ENCODE peak calls at places on chromosomes 1 and 21, in nine cellular contexts. L is HepG2, Y is MM.1S, K is endothelial cell of umbilical vein, I is GM23338, D is fibroblast of lung, N is PC-9, O is hepatocyte, C is GM23248. M is an unnamed sample. For H3K36me3, the result is how much of the 10 kb centered on the place peaks cover.

GRCh38 chr1:207959995-207960745 is 49.2 kb upstream of the CD34 start:
- DNase-seq in L (no peak), Y (no peak), K (no peak), I (no peak), D (no peak), N (no peak), O (no peak), C (no peak), M (no peak)

GRCh38 chr1:7408771-7409150 is 362.3 kb upstream of the VAMP3 start:
- DNase-seq in L (no peak), Y (no peak), K (no peak), I (no peak), D (no peak), N (no peak), O (no peak), C (no peak), M (no peak)

GRCh38 chr21:37060296-37060695 is 12.6 kb downstream of the PIGP start:
- DNase-seq in L (peak), Y (no peak), K (peak), I (peak), D (peak), N (peak), O (peak), C (peak), M (peak)

GRCh38 chr21:29741761-29742160 is 198.0 kb downstream of the GRIK1 start:
- DNase-seq in L (no peak), Y (no peak), K (no peak), I (no peak), D (no peak), N (no peak), O (no peak), C (no peak), M (no peak)

GRCh38 chr1:107899655-107900054 is 65.3 kb downstream of the VAV3 start:
- DNase-seq in L (no peak), Y (no peak), K (no peak), I (no peak), D (no peak), N (no peak), O (no peak), C (no peak), M (no peak)

GRCh38 chr1:10682449-10683365 is 113.7 kb downstream of the CASZ1 start:
- DNase-seq in L (no peak), Y (no peak), K (no peak), I (no peak), D (no peak), N (no peak), O (no peak), C (no peak), M (no peak)

GRCh38 chr1:48106049-48106448 is 108.9 kb upstream of the TRABD2B start:
- DNase-seq in L (no peak), Y (no peak), K (no peak), I (no peak), D (no peak), N (no peak), O (no peak), C (no peak), M (no peak)

GRCh38 chr21:8991088-8991907 is 1530.1 kb upstream of the TPTE start:
- DNase-seq in L (peak), Y (no peak), K (peak), I (peak), D (peak), N (no peak), O (no peak), C (no peak), M (no peak)

GRCh38 chr1:218048828-218049227 is 236.3 kb upstream of the RRP15 start:
- DNase-seq in L (no peak), Y (no peak), K (no peak), I (peak), D (no peak), N (no peak), O (no peak), C (no peak), M (no peak)

GRCh38 chr1:203320546-203321272 is 15.4 kb downstream of the BTG2 start:
- DNase-seq in L (no peak), Y (peak), K (peak), I (peak), D (peak), N (no peak), O (peak), C (peak), M (peak)

GRCh38 chr1:97797403-97798183 is 123.2 kb downstream of the DPYD start:
- DNase-seq in L (no peak), Y (no peak), K (peak), I (no peak), D (peak), N (no peak), O (no peak), C (peak), M (no peak)

GRCh38 chr1:9882296-9882944 is 27.6 kb downstream of the CTNNBIP1 start:
- DNase-seq in L (no peak), Y (no peak), K (no peak), I (no peak), D (no peak), N (no peak), O (no peak), C (no peak), M (no peak)

GRCh38 chr1:209529233-209529632 is 54.3 kb upstream of the CAMK1G start:
- DNase-seq in L (no peak), Y (no peak), K (no peak), I (no peak), D (no peak), N (no peak), O (no peak), C (no peak), M (no peak)

GRCh38 chr1:177863776-177864175 is 106.1 kb downstream of the SEC16B start:
- DNase-seq in L (no peak), Y (no peak), K (no peak), I (no peak), D (peak), N (no peak), O (no peak), C (peak), M (no peak)

GRCh38 chr1:245566952-245567351 is 412.2 kb downstream of the KIF26B start:
- DNase-seq in L (no peak), Y (no peak), K (no peak), I (no peak), D (peak), N (no peak), O (peak), C (peak), M (no peak)

GRCh38 chr1:214537219-214537618 is 14.2 kb downstream of the PTPN14 start:
- DNase-seq in L (no peak), Y (no peak), K (no peak), I (no peak), D (peak), N (no peak), O (no peak), C (peak), M (no peak)

GRCh38 chr1:55463814-55464445 is 248.8 kb upstream of the USP24 start:
- DNase-seq in L (no peak), Y (no peak), K (no peak), I (no peak), D (no peak), N (no peak), O (no peak), C (no peak), M (no peak)

GRCh38 chr1:29236743-29236992 is 346 bp downstream of the PTPRU start:
- DNase-seq in L (no peak), Y (no peak), K (peak), I (no peak), D (peak), N (no peak), O (no peak), C (no peak), M (no peak)
- TF ChIP-seq EZH2 in L (no peak), Y (no peak), K (peak), I (no peak), D (no peak), N (no peak), O (no peak), C (no peak), M (peak)

DNA sequence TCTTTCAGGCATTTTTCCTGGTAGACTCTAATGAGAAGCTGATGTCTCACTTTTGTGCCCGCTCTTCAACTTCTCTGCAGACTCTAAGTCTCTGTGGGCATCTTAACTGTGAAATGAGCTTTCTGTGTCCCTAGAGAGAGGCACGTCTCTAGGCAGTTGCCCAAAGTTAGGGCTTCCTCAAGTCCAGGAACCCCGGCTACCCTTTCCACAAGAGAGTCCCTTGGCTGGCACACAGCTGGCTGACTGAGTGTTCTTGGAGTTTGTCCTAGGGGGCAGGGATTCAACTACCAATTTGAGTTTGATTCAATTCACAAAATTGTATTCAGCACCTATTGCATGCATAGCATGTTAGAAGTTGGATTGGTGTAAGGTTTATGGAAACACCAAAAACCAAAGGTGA is 1.4 kb downstream of the GPR61 start:
- DNase-seq in L (no peak), Y (no peak), K (no peak), I (no peak), D (no peak), N (no peak), O (no peak), C (no peak), M (no peak)
- H2AFZ ChIP-seq in L (no peak), Y (no peak), K (no peak), I (no peak), D (no peak), N (no peak), O (no peak), C (no peak), M (no peak)

GRCh38 chr1:11940260-11940921 is 5.9 kb downstream of the PLOD1 start:
- DNase-seq in L (peak), Y (no peak), K (no peak), I (no peak), D (no peak), N (no peak), O (peak), C (peak), M (no peak)
- H3K36me3 ChIP-seq in L (under half), Y (under half), K (under half), I (under half), D (under half), N (under half), O (under half), C (under half), M (under half)

DNA sequence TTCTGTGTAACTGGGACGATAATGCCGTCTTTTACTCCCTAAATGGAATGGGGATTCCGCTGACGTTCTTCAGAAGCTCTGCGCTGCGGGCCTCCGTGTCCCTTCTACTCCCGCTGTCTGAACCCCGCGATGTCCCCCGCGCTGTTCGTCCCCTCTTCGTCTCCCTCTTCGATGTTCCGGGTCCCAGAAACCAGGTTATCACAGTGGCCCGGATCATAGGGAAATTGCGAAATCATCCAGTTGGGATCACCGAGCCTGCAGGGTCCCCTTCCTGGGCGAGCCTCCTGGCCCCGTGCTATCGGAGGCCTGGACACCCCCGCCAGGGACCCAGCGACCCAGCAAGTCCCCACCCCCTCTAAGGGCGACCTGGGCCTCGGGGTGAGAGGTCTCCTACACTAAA is 154.2 kb downstream of the PPIAL4G start:
- DNase-seq in L (no peak), Y (no peak), K (no peak), I (no peak), D (no peak), N (no peak), O (no peak), C (no peak), M (no peak)
- TF ChIP-seq EZH2 in L (no peak), Y (no peak), K (no peak), I (no peak), D (no peak), N (no peak), O (no peak), C (no peak), M (no peak)

GRCh38 chr1:94326329-94326728 is 88.9 kb upstream of the ARHGAP29 start:
- DNase-seq in L (no peak), Y (no peak), K (no peak), I (peak), D (no peak), N (peak), O (no peak), C (peak), M (peak)

GRCh38 chr1:94325379-94326302 is 88.3 kb upstream of the ARHGAP29 start:
- DNase-seq in L (peak), Y (no peak), K (peak), I (no peak), D (peak), N (peak), O (no peak), C (peak), M (no peak)

GRCh38 chr1:94329276-94329675 is 88.9 kb upstream of the ABCD3 start:
- DNase-seq in L (no peak), Y (no peak), K (no peak), I (no peak), D (no peak), N (no peak), O (no peak), C (peak), M (no peak)

GRCh38 chr1:94329986-94330385 is 88.2 kb upstream of the ABCD3 start:
- DNase-seq in L (peak), Y (no peak), K (peak), I (peak), D (peak), N (no peak), O (peak), C (peak), M (peak)

DNA sequence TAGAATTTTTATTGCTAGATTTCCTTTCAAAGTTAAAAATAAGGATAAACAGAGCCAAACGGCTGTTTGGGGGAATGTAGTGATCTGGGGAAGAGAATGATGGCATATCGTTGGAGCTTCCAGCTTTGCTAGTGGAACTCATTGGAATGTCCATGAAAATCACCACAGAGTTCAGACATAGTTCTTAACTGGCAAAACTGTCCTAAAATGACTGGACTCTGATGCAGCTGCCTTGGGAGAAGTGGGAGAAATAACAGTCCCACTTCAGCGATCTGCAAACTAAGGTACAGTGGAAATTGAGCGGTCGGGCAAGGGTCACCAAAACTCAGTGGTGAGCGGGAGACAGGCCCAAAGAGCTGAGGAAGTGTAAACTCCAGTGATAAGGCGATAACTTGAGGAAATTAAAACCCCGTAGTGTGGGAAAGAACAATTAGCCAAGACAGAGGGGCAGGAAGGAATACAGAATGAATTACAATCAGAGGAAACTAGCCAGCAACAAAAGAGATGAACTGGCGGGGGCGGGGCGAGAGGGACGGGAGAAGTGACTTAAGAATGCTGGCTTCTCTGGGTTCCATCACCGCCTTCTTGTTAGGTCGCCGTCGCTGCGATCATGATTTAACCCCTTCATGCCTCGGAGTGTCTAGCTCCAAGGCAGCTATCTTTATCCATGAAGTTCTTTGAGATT is 89.8 kb upstream of the ARHGAP29 start:
- DNase-seq in L (no peak), Y (no peak), K (peak), I (peak), D (peak), N (peak), O (peak), C (peak), M (peak)
- H2AFZ ChIP-seq in L (no peak), Y (no peak), K (no peak), I (peak), D (peak), N (peak), O (no peak), C (peak), M (peak)

GRCh38 chr1:153771841-153772593 is 3.2 kb upstream of the SLC27A3 start:
- DNase-seq in L (no peak), Y (no peak), K (peak), I (peak), D (no peak), N (no peak), O (no peak), C (no peak), M (peak)
- H3K36me3 ChIP-seq in L (under half), Y (under half), K (under half), I (under half), D (under half), N (under half), O (under half), C (under half), M (under half)

DNA sequence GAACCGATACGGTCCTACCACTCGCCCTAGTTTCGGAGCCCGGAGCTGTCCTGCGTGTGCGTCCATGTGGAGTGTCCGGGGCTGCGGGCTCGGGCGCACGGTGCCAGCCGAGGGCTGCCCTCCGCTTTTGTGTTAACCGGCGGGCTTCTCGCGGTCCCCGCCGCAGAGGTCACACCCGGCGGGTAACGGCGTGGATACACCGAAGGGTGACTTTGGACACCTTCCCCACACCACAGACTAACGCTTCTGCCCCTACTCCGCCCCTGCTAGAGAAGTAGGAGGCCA is 695 bp upstream of the ATF3 start:
- DNase-seq in L (no peak), Y (no peak), K (no peak), I (no peak), D (no peak), N (no peak), O (no peak), C (peak), M (no peak)
- TF ChIP-seq EZH2 in L (no peak), Y (no peak), K (no peak), I (no peak), D (no peak), N (peak), O (no peak), C (peak), M (no peak)

GRCh38 chr1:21392587-21393263 is 47.2 kb upstream of the NBPF3 start:
- DNase-seq in L (no peak), Y (no peak), K (no peak), I (no peak), D (no peak), N (no peak), O (no peak), C (no peak), M (no peak)
- H2AFZ ChIP-seq in L (no peak), Y (no peak), K (no peak), I (no peak), D (no peak), N (no peak), O (no peak), C (no peak), M (no peak)

GRCh38 chr21:42331660-42332059 is 16.5 kb upstream of the TFF3 start:
- DNase-seq in L (no peak), Y (no peak), K (no peak), I (no peak), D (no peak), N (no peak), O (no peak), C (no peak), M (no peak)
- H3K36me3 ChIP-seq in L (under half), Y (under half), K (under half), I (under half), D (under half), N (under half), O (under half), C (under half), M (under half)

M was measured in neural progenitor cell.